ENCODE peak calls at places on chromosomes 2 and 18, in seven cellular contexts. Q is colonic mucosa, S is fibroblast of lung, L is small intestine, Y is mesendoderm, F is A673, H is astrocyte. E is an unnamed sample. For H3K4me1, the result is how much of the 10 kb centered on the place peaks cover.

GRCh38 chr2:231722721-231723307 is 14.5 kb downstream of the PTMA start:
- DNase-seq in L (no peak), H (no peak), F (no peak), Q (no peak), Y (no peak), S (no peak), E (no peak)

GRCh38 chr18:76359909-76360308 is 135.1 kb downstream of the ZNF516 start:
- DNase-seq in H (no peak), L (no peak), Q (no peak), F (no peak), S (no peak), Y (no peak), E (no peak)

GRCh38 chr2:157488877-157489276 is 45.0 kb upstream of the CYTIP start:
- DNase-seq in Q (peak), L (peak), S (no peak), H (no peak), F (no peak), Y (no peak), E (no peak)

GRCh38 chr2:160752475-160753330 is 259.1 kb upstream of the RBMS1 start:
- DNase-seq in Y (peak), L (no peak), H (peak), Q (no peak), S (peak), F (no peak), E (no peak)

GRCh38 chr2:12684471-12684936 is 32.2 kb upstream of the TRIB2 start:
- DNase-seq in S (peak), F (peak), Q (no peak), Y (no peak), H (peak), L (peak), E (no peak)

GRCh38 chr2:230899786-230900185 is 25.3 kb downstream of the GPR55 start:
- DNase-seq in S (no peak), Q (no peak), H (no peak), F (no peak), Y (no peak), L (no peak), E (no peak)

GRCh38 chr2:73110622-73111299 is 2.0 kb downstream of the RAB11FIP5 start:
- DNase-seq in S (peak), L (no peak), H (peak), Q (peak), Y (no peak), F (no peak), E (no peak)

GRCh38 chr18:62347091-62347506 is 22.0 kb downstream of the TNFRSF11A start:
- DNase-seq in S (no peak), L (no peak), F (no peak), Q (no peak), H (no peak), Y (peak), E (no peak)

GRCh38 chr18:9571546-9571945 is 42.8 kb downstream of the PPP4R1 start:
- DNase-seq in Y (no peak), H (no peak), L (no peak), S (no peak), F (no peak), Q (no peak), E (no peak)

GRCh38 chr2:164420787-164421186 is 200.5 kb downstream of the GRB14 start:
- DNase-seq in F (no peak), S (no peak), Y (no peak), L (no peak), H (no peak), Q (no peak), E (no peak)

GRCh38 chr18:48133675-48134251 is 203.3 kb upstream of the SMAD2 start:
- DNase-seq in S (peak), H (peak), L (peak), Q (peak), F (no peak), Y (no peak), E (no peak)

GRCh38 chr2:171841996-171842395 is 52.0 kb downstream of the SLC25A12 start:
- DNase-seq in H (no peak), L (no peak), Q (no peak), S (no peak), Y (no peak), F (no peak), E (no peak)

GRCh38 chr18:32770651-32771168 is 2.1 kb downstream of the KLHL14 start:
- DNase-seq in L (peak), H (no peak), Q (peak), S (no peak), Y (peak), F (no peak), E (no peak)

GRCh38 chr2:24731923-24732322 is 61.3 kb downstream of the PTRHD1 start:
- DNase-seq in S (peak), Q (no peak), F (no peak), Y (no peak), H (no peak), L (no peak), E (no peak)

GRCh38 chr2:71932780-71933466 is 214.7 kb downstream of the CYP26B1 start:
- DNase-seq in F (no peak), H (no peak), S (no peak), Q (no peak), L (no peak), Y (no peak), E (no peak)

GRCh38 chr2:29011650-29012060 is 30.6 kb downstream of the TOGARAM2 start:
- DNase-seq in H (peak), Y (no peak), S (peak), L (peak), Q (no peak), F (no peak), E (peak)

GRCh38 chr2:140863713-140864112 is 1267.1 kb downstream of the LRP1B start:
- DNase-seq in Y (peak), H (peak), L (peak), S (peak), Q (no peak), F (peak), E (no peak)

GRCh38 chr2:216603884-216604245 is 29.4 kb upstream of the IGFBP2 start:
- DNase-seq in L (peak), Q (no peak), Y (no peak), F (no peak), S (no peak), H (no peak), E (no peak)

GRCh38 chr2:18690342-18690741 is 101.0 kb upstream of the NT5C1B start:
- DNase-seq in Y (peak), L (no peak), H (no peak), S (no peak), Q (no peak), F (peak), E (no peak)

GRCh38 chr2:119116411-119117295 is 41.9 kb downstream of the C1QL2 start:
- DNase-seq in Q (no peak), Y (no peak), H (no peak), S (no peak), L (no peak), F (no peak), E (no peak)

GRCh38 chr2:165070089-165070488 is 114.8 kb upstream of the SLC38A11 start:
- DNase-seq in Y (peak), Q (no peak), H (no peak), S (peak), L (no peak), F (no peak), E (no peak)

GRCh38 chr2:237691908-237692600 is 64.7 kb downstream of the LRRFIP1 start:
- DNase-seq in S (peak), H (peak), Y (peak), L (peak), F (peak), Q (peak), E (peak)
- H3K4me1 ChIP-seq in S (under half), H (half or more), Y (under half), L (under half), F (half or more), Q (under half), E (half or more)

DNA sequence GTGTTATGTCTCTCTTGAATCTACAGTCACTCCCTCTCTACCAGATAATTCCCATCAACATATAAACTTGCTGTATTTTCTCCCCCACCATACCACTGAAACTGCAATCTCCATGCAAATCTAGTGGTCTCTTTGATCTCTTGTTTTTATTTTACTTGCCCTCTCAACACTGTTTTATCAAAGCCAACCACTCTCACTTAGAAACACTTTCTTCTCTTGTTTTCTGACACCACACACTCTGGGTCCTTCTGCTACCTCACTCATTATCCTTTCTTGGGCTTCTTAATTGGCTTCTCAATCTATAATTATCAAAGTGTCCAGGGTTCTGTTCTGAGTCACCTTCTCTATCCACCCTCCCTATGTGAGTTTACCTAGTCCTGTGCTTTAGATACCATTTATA is 2.0 kb upstream of the MCFD2 start:
- DNase-seq in Q (no peak), S (no peak), Y (no peak), L (no peak), F (no peak), H (no peak), E (no peak)
- H3K4me1 ChIP-seq in Q (under half), S (under half), Y (under half), L (under half), F (under half), H (under half), E (half or more)

DNA sequence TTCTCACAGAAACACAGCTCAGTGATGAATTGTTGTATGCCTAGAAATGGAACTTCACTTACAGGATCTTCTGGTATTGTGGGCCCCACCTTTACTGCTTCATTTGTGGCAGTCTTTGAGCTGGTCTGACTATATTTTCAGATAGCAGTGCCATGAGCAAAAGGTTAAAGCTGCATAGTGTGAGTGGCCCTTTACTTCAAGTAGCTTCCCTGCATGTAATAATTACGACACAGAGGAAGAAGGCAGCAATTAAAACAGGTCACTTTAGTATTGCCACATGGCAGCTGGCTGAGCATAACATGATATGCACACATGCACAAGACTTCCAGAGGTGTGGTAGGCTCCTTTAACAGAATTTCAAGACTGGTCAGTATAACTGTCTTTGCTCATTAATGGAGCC is 426.3 kb upstream of the ZEB2 start:
- DNase-seq in S (no peak), Y (no peak), L (peak), Q (no peak), H (no peak), F (no peak), E (no peak)
- H3K4me1 ChIP-seq in S (under half), Y (under half), L (under half), Q (under half), H (under half), F (half or more), E (under half)

GRCh38 chr2:207137922-207138321 is 27.8 kb downstream of the KLF7 start:
- DNase-seq in H (no peak), Q (no peak), Y (no peak), L (no peak), F (no peak), S (no peak), E (no peak)
- H3K4me1 ChIP-seq in H (under half), Q (under half), Y (under half), L (under half), F (under half), S (under half), E (half or more)